ENCODE peak calls at places on chromosome 12, in nine cellular contexts. G, Y, W, C, K, E, P, S and L are unnamed samples.

GRCh38 chr12:108563135-108563803 is 873 bp downstream of the ISCU start:
- DNase-seq in K (peak; percentile 89), W (peak; percentile 74), S (peak; percentile 87), P (peak; percentile 64), E (peak; percentile 91), G (peak; percentile 80), Y (peak; percentile 87), C (peak; percentile 90), L (peak; percentile 94)

GRCh38 chr12:32051511-32052299 is 54.9 kb upstream of the BICD1 start:
- DNase-seq in K (no peak), G (no peak), C (peak; percentile 77), P (no peak), W (no peak), E (peak; percentile 83), S (no peak), Y (no peak), L (peak; percentile 35)

GRCh38 chr12:108419949-108420348 is 80.8 kb upstream of the CMKLR1 start:
- DNase-seq in Y (no peak), G (no peak), P (no peak), K (no peak), E (no peak), W (no peak), C (no peak), S (no peak), L (no peak)

GRCh38 chr12:52175411-52176350 is 16.1 kb downstream of the KRT80 start:
- DNase-seq in Y (peak; percentile 75), K (no peak), G (no peak), S (no peak), C (peak; percentile 63), W (no peak), P (no peak), E (peak; percentile 61), L (peak; percentile 69)

GRCh38 chr12:110349096-110349495 is 54.4 kb downstream of the ANAPC7 start:
- DNase-seq in S (no peak), E (no peak), G (no peak), C (no peak), Y (no peak), K (no peak), W (no peak), P (no peak), L (no peak)

GRCh38 chr12:17333287-17333686 is 727.3 kb upstream of the LMO3 start:
- DNase-seq in G (no peak), W (no peak), Y (no peak), E (no peak), K (no peak), P (no peak), S (no peak), C (no peak), L (no peak)

GRCh38 chr12:108729612-108730336 is 1.5 kb downstream of the CORO1C start:
- DNase-seq in C (peak; percentile 56), G (no peak), W (no peak), S (no peak), Y (peak; percentile 23), K (no peak), P (no peak), E (peak; percentile 55), L (peak; percentile 31)

GRCh38 chr12:89707992-89708792 is 446 bp downstream of the ATP2B1 start:
- DNase-seq in C (no peak), Y (peak; percentile 48), K (peak; percentile 54), P (peak; percentile 32), W (no peak), S (peak; percentile 54), E (peak; percentile 19), G (peak; percentile 56), L (peak; percentile 71)

GRCh38 chr12:57147641-57147944 is 174 bp upstream of the LRP1-AS start:
- DNase-seq in P (no peak), E (peak; percentile 62), W (no peak), C (peak; percentile 68), K (no peak), S (peak; percentile 55), G (no peak), Y (no peak), L (peak; percentile 31)

GRCh38 chr12:9761407-9761736 is 671 bp upstream of the CD69 start:
- DNase-seq in K (no peak), C (no peak), G (no peak), E (no peak), P (no peak), W (no peak), S (no peak), Y (no peak), L (no peak)

GRCh38 chr12:48021485-48022179 is 17.4 kb upstream of the COL2A1 start:
- DNase-seq in K (peak; percentile 94), P (no peak), S (peak; percentile 47), W (no peak), E (no peak), Y (peak; percentile 83), C (no peak), G (no peak), L (peak; percentile 52)

GRCh38 chr12:93166891-93167307 is 210.8 kb upstream of the NUDT4 start:
- DNase-seq in Y (no peak), P (no peak), G (no peak), K (no peak), E (no peak), C (no peak), S (no peak), W (no peak), L (no peak)

GRCh38 chr12:104462931-104463339 is 6.2 kb downstream of the CHST11 start:
- DNase-seq in G (no peak), S (no peak), E (peak; percentile 43), W (no peak), Y (no peak), C (peak; percentile 35), K (no peak), P (no peak), L (no peak)

GRCh38 chr12:108582981-108583770 is 14.7 kb downstream of the TMEM119 start:
- DNase-seq in K (no peak), W (no peak), Y (no peak), G (no peak), S (no peak), P (no peak), E (no peak), C (no peak), L (no peak)

GRCh38 chr12:56521590-56522371 is at the start of gene RBMS2:
- DNase-seq in S (peak; percentile 81), W (no peak), G (peak; percentile 79), Y (peak; percentile 74), E (peak; percentile 96), K (peak; percentile 97), P (peak; percentile 57), C (peak; percentile 97), L (peak; percentile 97)